ENCODE peak calls at places on chromosomes 5 and 9, in five cellular contexts. Z, C, R, L and H are unnamed samples. For H3K4me1, the result is how much of the 10 kb centered on the place peaks cover.

GRCh38 chr9:130438368-130438981 is 6.3 kb upstream of the ASS1 start:
- DNase-seq in Z (no peak), C (no peak), R (no peak), L (no peak), H (no peak)

GRCh38 chr5:40939753-40940152 is 30.5 kb downstream of the C7 start:
- DNase-seq in Z (no peak), C (no peak), R (no peak), L (no peak), H (no peak)

GRCh38 chr5:88875609-88876234 is 7.3 kb downstream of the MEF2C start:
- DNase-seq in Z (no peak), C (no peak), R (peak), L (no peak), H (no peak)

GRCh38 chr9:112061152-112061740 is 113.9 kb downstream of the SUSD1 start:
- DNase-seq in Z (peak), C (peak), R (peak), L (peak), H (peak)

GRCh38 chr5:68680376-68680775 is 413.4 kb upstream of the SLC30A5 start:
- DNase-seq in Z (no peak), C (no peak), R (peak), L (no peak), H (no peak)

GRCh38 chr5:170254056-170254455 is 21.3 kb downstream of the C5orf58 start:
- DNase-seq in Z (peak), C (no peak), R (no peak), L (peak), H (no peak)

GRCh38 chr9:35972093-35972492 is 14.1 kb upstream of the OR2S2 start:
- DNase-seq in Z (no peak), C (no peak), R (no peak), L (no peak), H (no peak)

GRCh38 chr5:142472306-142472951 is 147.6 kb upstream of the SPRY4 start:
- DNase-seq in Z (peak), C (peak), R (peak), L (peak), H (no peak)

GRCh38 chr5:171579162-171579561 is 159.7 kb downstream of the FGF18 start:
- DNase-seq in Z (no peak), C (no peak), R (no peak), L (no peak), H (peak)

GRCh38 chr5:16736158-16736994 is 119.6 kb upstream of the RETREG1 start:
- DNase-seq in Z (no peak), C (peak), R (peak), L (peak), H (peak)

GRCh38 chr5:153896117-153896516 is 142.6 kb downstream of the FAM114A2 start:
- DNase-seq in Z (no peak), C (peak), R (peak), L (no peak), H (no peak)

GRCh38 chr9:127262621-127263020 is 2.0 kb upstream of the GARNL3 start:
- DNase-seq in Z (no peak), C (no peak), R (no peak), L (no peak), H (no peak)

GRCh38 chr9:27033815-27034403 is 28.4 kb upstream of the LRRC19 start:
- DNase-seq in Z (no peak), C (peak), R (peak), L (peak), H (peak)

GRCh38 chr9:108333406-108334031 is 522.3 kb downstream of the ACTL7B start:
- DNase-seq in Z (no peak), C (no peak), R (no peak), L (no peak), H (no peak)

GRCh38 chr5:52657231-52657645 is 130.5 kb upstream of the ITGA1 start:
- DNase-seq in Z (no peak), C (peak), R (peak), L (no peak), H (no peak)

GRCh38 chr9:95552814-95553546 is 36.2 kb upstream of the PTCH1 start:
- DNase-seq in Z (no peak), C (no peak), R (no peak), L (no peak), H (no peak)

GRCh38 chr5:6188976-6189375 is 189.4 kb downstream of the MED10 start:
- DNase-seq in Z (no peak), C (no peak), R (no peak), L (no peak), H (no peak)

GRCh38 chr9:127987103-127987614 is 6.4 kb upstream of the EEIG1 start:
- DNase-seq in Z (no peak), C (peak), R (peak), L (peak), H (no peak)

GRCh38 chr5:74631088-74631960 is 9.2 kb downstream of the ENC1 start:
- DNase-seq in Z (no peak), C (peak), R (peak), L (no peak), H (no peak)

GRCh38 chr5:132266031-132266835 is 8.7 kb downstream of the PDLIM4 start:
- DNase-seq in Z (no peak), C (no peak), R (no peak), L (peak), H (peak)

GRCh38 chr5:53397845-53398244 is 82.6 kb upstream of the FST start:
- DNase-seq in Z (no peak), C (peak), R (peak), L (no peak), H (no peak)

GRCh38 chr9:133522073-133522910 is 2.5 kb downstream of the MYMK start:
- DNase-seq in Z (no peak), C (no peak), R (no peak), L (no peak), H (peak)

GRCh38 chr5:170151105-170151831 is 45.6 kb downstream of the FOXI1 start:
- DNase-seq in Z (peak), C (peak), R (peak), L (no peak), H (no peak)

GRCh38 chr5:115033861-115034260 is 135.8 kb downstream of the TRIM36 start:
- DNase-seq in Z (no peak), C (no peak), R (peak), L (no peak), H (no peak)

GRCh38 chr5:133853972-133854371 is 114.5 kb downstream of the C5orf15 start:
- DNase-seq in Z (no peak), C (no peak), R (no peak), L (no peak), H (no peak)

GRCh38 chr5:142719836-142720330 is 34.0 kb upstream of the FGF1 start:
- DNase-seq in Z (no peak), C (no peak), R (no peak), L (no peak), H (no peak)

GRCh38 chr9:121390372-121390771 is 20.3 kb upstream of the STOM start:
- DNase-seq in Z (no peak), C (no peak), R (no peak), L (no peak), H (no peak)

GRCh38 chr5:174532453-174533126 is 191.8 kb upstream of the MSX2 start:
- DNase-seq in Z (peak), C (peak), R (peak), L (peak), H (peak)

GRCh38 chr5:117657591-117657990 is 1083.0 kb upstream of the SEMA6A start:
- DNase-seq in Z (no peak), C (no peak), R (no peak), L (no peak), H (no peak)

GRCh38 chr9:76677481-76678055 is 86.7 kb upstream of the PCA3 start:
- DNase-seq in Z (no peak), C (peak), R (peak), L (no peak), H (no peak)

GRCh38 chr5:95262933-95263660 is 21.8 kb downstream of the MCTP1 start:
- DNase-seq in Z (no peak), C (no peak), R (no peak), L (no peak), H (no peak)

GRCh38 chr5:95808013-95808685 is 14.4 kb downstream of the GLRX start:
- DNase-seq in Z (no peak), C (no peak), R (no peak), L (peak), H (peak)

GRCh38 chr5:133995903-133996563 is 8.7 kb downstream of the VDAC1 start:
- DNase-seq in Z (no peak), C (no peak), R (no peak), L (no peak), H (no peak)

GRCh38 chr9:86324308-86324707 is 29.9 kb downstream of the TUT7 start:
- DNase-seq in Z (no peak), C (peak), R (peak), L (no peak), H (no peak)

GRCh38 chr5:113264061-113264460 is 170.7 kb downstream of the TSSK1B start:
- DNase-seq in Z (no peak), C (peak), R (no peak), L (no peak), H (no peak)

GRCh38 chr9:111866976-111867375 is 29.6 kb upstream of the UGCG start:
- DNase-seq in Z (peak), C (peak), R (peak), L (no peak), H (no peak)

GRCh38 chr5:109703827-109704226 is 14.1 kb downstream of the MAN2A1 start:
- DNase-seq in Z (no peak), C (peak), R (peak), L (no peak), H (no peak)

GRCh38 chr5:6461006-6461405 is 12.3 kb downstream of the UBE2QL1 start:
- DNase-seq in Z (no peak), C (no peak), R (no peak), L (no peak), H (no peak)

GRCh38 chr9:101427337-101427736 is 8.2 kb downstream of the ALDOB start:
- DNase-seq in Z (no peak), C (no peak), R (no peak), L (no peak), H (no peak)

GRCh38 chr5:123344819-123345426 is 78.3 kb downstream of the CEP120 start:
- DNase-seq in Z (no peak), C (peak), R (peak), L (no peak), H (no peak)

GRCh38 chr9:129145841-129146292 is 32.2 kb downstream of the IER5L start:
- DNase-seq in Z (no peak), C (peak), R (peak), L (no peak), H (peak)
- H3K4me1 ChIP-seq in Z (under half), C (half or more), R (half or more), L (under half), H (under half)

GRCh38 chr5:78508231-78508765 is 140.3 kb downstream of the LHFPL2 start:
- DNase-seq in Z (no peak), C (peak), R (peak), L (no peak), H (no peak)
- H3K4me1 ChIP-seq in Z (under half), C (half or more), R (half or more), L (under half), H (under half)

DNA sequence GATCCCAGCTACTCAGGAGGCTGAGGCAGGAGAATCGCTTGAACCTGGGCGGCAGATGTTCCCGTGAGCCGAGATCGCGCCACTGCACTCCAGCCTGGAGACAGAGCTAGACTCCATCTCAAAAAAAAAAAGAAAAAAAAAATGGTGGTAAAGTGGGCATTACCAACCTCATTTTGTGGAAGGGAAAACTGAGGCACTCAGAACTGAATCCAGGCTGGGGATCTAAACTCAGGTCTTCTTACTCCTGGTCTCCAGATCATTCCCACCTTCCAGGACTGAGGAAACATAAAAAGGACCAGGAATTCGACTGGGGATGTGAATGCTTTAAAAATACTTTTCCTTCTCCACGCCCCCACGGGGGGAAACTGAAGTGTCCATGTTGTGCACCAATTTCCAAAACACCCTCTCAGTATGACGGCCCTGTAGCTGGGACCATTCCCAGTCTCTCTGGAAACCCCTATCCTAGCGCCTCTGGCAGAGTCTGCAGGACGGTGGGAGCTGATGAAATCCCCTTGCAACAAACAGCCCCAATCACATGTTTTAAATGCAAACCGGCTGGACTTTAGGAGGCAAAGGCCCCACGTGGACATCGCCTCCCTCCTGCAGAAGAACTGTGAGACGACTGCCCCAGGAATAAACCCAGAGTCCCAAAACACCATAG is 8.9 kb upstream of the AKNA start:
- DNase-seq in Z (no peak), C (no peak), R (peak), L (no peak), H (no peak)
- H3K4me1 ChIP-seq in Z (under half), C (under half), R (under half), L (under half), H (under half)

GRCh38 chr9:125646222-125647100 is 60.5 kb downstream of the MAPKAP1 start:
- DNase-seq in Z (no peak), C (no peak), R (peak), L (no peak), H (no peak)
- H3K4me1 ChIP-seq in Z (under half), C (under half), R (half or more), L (under half), H (under half)

GRCh38 chr5:177434437-177434836 is 8.0 kb downstream of the GRK6 start:
- DNase-seq in Z (no peak), C (no peak), R (no peak), L (no peak), H (no peak)
- H3K4me1 ChIP-seq in Z (half or more), C (under half), R (under half), L (under half), H (under half)

DNA sequence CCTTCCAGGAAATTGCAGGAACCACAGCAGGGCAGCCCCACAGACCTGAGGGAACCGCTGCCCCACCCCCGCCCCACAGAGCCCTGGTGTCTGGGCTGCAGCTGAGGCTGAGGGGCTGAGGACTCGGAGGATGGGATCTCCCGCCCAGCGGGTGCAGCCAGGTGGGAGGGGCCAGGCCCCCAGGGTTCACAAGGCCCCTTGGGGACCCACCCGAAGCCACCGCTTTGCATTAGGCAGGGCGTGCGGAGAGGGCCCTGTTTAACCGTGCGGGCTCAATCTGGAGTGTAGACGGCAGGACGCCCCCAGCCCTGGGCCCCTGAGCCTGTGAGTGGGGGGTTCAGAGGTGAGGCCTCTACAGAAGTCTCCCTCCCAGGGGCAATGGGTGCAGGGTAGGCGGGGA is 10.8 kb downstream of the NOTCH1 start:
- DNase-seq in Z (no peak), C (no peak), R (no peak), L (no peak), H (no peak)
- H3K4me1 ChIP-seq in Z (under half), C (under half), R (under half), L (half or more), H (half or more)

GRCh38 chr9:93111001-93111370 is 15.0 kb downstream of the CARD19 start:
- DNase-seq in Z (no peak), C (no peak), R (no peak), L (peak), H (no peak)

GRCh38 chr9:93110400-93110855 is 14.4 kb downstream of the CARD19 start:
- DNase-seq in Z (no peak), C (no peak), R (no peak), L (peak), H (no peak)

GRCh38 chr9:93107825-93108161 is 11.8 kb downstream of the CARD19 start:
- DNase-seq in Z (no peak), C (no peak), R (no peak), L (peak), H (no peak)

GRCh38 chr9:93107151-93107824 is 11.3 kb downstream of the CARD19 start:
- DNase-seq in Z (no peak), C (no peak), R (no peak), L (peak), H (no peak)

DNA sequence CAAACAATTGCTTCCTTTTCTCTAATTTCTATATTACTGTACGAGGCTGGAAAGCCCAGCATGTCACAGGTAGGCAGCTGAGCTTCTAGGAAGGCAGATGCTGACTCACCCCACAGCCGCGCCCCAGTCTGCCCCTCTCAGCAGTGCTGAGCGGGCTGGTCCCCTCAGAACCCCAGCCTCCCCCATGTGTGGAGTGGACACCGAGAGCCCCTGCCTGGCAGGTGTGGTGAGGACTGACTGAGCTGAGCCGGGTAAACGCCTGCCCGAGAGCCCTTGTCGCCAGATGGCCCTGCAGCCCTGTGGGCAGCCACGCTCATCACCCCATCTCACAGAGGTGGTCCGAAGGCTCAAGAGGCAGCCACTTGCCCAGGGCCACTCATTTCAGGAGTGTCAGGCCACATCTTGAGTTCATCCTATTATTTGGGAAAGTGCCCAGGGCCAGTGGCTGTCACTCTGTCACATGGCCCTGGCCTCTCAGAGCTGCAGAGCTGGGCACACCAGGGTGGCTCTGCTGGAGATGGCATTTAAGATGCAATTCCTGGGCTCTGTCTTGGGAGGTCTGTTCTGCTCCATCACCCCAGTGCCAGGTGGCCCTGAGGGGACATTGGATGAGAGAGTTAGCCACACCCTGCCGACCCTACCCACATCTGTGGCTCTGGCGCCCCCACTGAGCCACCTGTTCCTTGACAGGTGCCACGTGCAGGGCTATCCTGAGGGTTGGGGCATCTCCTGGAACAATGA is 12.5 kb downstream of the CARD19 start:
- DNase-seq in Z (no peak), C (no peak), R (no peak), L (peak), H (no peak)
- H3K4me1 ChIP-seq in Z (under half), C (under half), R (under half), L (under half), H (under half)

DNA sequence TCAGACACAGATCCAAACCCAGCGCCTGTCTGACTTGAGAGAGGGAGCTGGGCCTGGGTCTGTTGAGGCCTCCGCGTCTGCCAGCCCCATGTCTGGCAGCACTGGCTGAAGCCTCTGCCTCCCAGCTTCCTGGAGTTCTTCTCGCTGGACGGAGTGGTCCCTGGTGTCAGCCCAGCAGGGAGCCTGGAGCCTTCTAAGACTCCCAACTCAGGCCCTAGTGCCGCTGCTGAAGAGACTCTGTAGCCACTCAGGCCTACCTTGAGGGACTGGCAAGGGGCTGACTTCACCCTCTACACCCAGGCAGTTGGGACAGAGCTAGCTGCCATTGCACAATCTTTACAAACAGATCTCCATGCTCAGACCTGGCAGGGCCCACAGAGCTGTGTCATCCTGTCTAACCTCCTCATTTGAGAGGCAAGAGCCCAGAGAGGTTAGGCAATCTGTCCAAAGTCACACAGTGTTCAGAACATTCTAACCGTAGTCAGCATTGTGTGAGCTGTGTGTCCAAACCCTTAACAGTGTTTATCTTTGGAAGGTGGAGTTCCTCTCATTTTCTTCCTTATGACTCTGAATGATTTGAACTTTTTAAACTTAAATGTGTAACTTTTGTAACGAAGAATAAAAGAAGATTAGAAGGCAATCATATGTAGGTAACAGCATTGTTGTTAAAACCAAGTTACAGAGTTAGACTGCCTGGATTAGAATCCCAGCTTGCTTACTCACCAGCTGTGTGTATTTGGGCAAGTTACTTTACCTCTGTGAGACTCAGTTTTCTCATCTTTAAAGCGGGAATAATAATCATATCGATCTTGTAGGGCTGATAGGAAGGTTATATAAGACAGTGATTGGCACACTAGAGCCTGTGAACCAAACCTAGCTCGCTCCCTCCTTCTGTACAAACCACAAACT is 4.6 kb upstream of the DUSP1 start:
- DNase-seq in Z (no peak), C (peak), R (peak), L (peak), H (peak)
- H3K4me1 ChIP-seq in Z (under half), C (under half), R (half or more), L (under half), H (under half)